ENCODE peak calls at places on chromosome 16, in five cellular contexts. Z is lower lobe of right lung, V is tibial artery, F is tibial nerve, T is fibroblast of lung. J is an unnamed sample.

GRCh38 chr16:46747777-46748651 is at the start of gene MYLK3:
- DNase-seq in Z (no peak), V (peak; percentile 66), F (no peak), T (no peak), J (no peak)

GRCh38 chr16:10878644-10879498 is 1.9 kb downstream of the CIITA start:
- DNase-seq in Z (peak; percentile 86), V (peak; percentile 76), F (peak; percentile 36), T (peak; percentile 20), J (no peak)

GRCh38 chr16:58366247-58367031 is 25.8 kb upstream of the GINS3 start:
- DNase-seq in Z (no peak), V (no peak), F (no peak), T (peak; percentile 83), J (no peak)

GRCh38 chr16:49474741-49475140 is 101.1 kb downstream of the C16orf78 start:
- DNase-seq in Z (peak; percentile 14), V (peak; percentile 29), F (no peak), T (no peak), J (no peak)

GRCh38 chr16:80802902-80803301 is 1.5 kb downstream of the CDYL2 start:
- DNase-seq in Z (no peak), V (no peak), F (no peak), T (no peak), J (no peak)

GRCh38 chr16:9980981-9981380 is 201.2 kb downstream of the GRIN2A start:
- DNase-seq in Z (no peak), V (no peak), F (no peak), T (no peak), J (peak; percentile 53)

GRCh38 chr16:27230562-27230991 is 27.3 kb downstream of the KDM8 start:
- DNase-seq in Z (peak; percentile 54), V (no peak), F (no peak), T (no peak), J (no peak)

GRCh38 chr16:85573696-85574641 is 39.2 kb upstream of the GSE1 start:
- DNase-seq in Z (no peak), V (peak; percentile 92), F (no peak), T (peak; percentile 84), J (no peak)

GRCh38 chr16:85080923-85081498 is 31.3 kb downstream of the CIBAR2 start:
- DNase-seq in Z (no peak), V (no peak), F (no peak), T (no peak), J (no peak)

GRCh38 chr16:89720520-89720858 is 209 bp downstream of the VPS9D1 start:
- DNase-seq in Z (peak; percentile 71), V (no peak), F (no peak), T (peak; percentile 23), J (peak; percentile 90)

GRCh38 chr16:31714899-31715504 is 158.6 kb upstream of the ZNF267 start:
- DNase-seq in Z (no peak), V (no peak), F (no peak), T (no peak), J (no peak)

GRCh38 chr16:10001258-10001785 is 180.9 kb downstream of the GRIN2A start:
- DNase-seq in Z (no peak), V (no peak), F (no peak), T (no peak), J (no peak)

GRCh38 chr16:17555176-17555575 is 84.4 kb upstream of the XYLT1 start:
- DNase-seq in Z (no peak), V (no peak), F (no peak), T (peak; percentile 95), J (no peak)

GRCh38 chr16:83031524-83031923 is 404.8 kb downstream of the CDH13 start:
- DNase-seq in Z (no peak), V (no peak), F (no peak), T (peak; percentile 8), J (no peak)

GRCh38 chr16:88289001-88289400 is 93.8 kb upstream of the ZNF469 start:
- DNase-seq in Z (no peak), V (no peak), F (no peak), T (no peak), J (no peak)

GRCh38 chr16:12903325-12904040 is 2.1 kb downstream of the SHISA9 start:
- DNase-seq in Z (no peak), V (no peak), F (no peak), T (no peak), J (no peak)

GRCh38 chr16:28298511-28298878 is 6.2 kb downstream of the SBK1 start:
- DNase-seq in Z (no peak), V (no peak), F (no peak), T (no peak), J (no peak)

DNA sequence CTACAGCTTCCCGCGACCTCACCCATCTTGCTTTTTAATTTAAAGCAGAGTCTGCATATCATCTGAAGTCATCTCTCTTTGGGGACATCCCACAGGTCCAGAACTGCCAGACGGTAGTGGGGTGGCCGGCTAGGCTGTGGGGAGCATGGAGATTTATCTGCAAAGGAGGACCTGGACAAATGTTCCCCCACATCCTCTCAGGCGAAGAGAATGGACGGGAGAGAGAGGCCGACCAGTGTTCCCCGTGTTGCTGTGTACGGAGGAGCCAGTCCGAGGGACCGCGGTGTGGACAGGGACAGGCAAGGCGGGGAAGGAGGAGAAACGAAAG is 663 bp upstream of the MT1M start:
- DNase-seq in Z (no peak), V (no peak), F (no peak), T (no peak), J (no peak)
- H3K27ac ChIP-seq in Z (peak overlapping the region; percentile 78), V (peak overlapping the region; percentile 77), F (peak overlapping the region; percentile 47), T (no peak overlapping the region), J (peak overlapping the region; percentile 82)

GRCh38 chr16:4465977-4466779 is 8.2 kb downstream of the NMRAL1 start:
- DNase-seq in Z (no peak), V (no peak), F (no peak), T (no peak), J (no peak)
- H3K4me3 ChIP-seq in Z (no peak overlapping the region), V (no peak overlapping the region), F (no peak overlapping the region), T (no peak overlapping the region), J (no peak overlapping the region)

DNA sequence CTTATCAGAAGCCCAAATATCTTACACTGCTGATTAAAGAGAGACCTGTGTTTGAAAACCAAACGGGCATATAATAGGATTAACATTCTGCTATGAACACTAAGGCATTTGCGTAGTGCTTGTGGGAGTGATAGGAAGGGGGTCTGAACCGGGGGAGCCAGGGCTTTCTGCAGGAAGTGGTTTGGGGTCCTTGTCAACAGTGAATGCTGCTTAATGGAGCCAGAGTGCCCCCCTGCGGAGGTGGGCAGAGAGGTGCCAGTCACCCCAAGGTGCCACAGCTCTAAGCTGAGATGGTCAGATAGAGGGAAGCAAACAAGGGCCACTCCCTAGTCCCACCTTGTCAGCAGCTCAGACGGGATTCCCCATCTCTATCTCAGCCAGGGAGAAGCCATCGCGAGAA is 17.6 kb downstream of the NAA60 start:
- DNase-seq in Z (no peak), V (no peak), F (no peak), T (no peak), J (no peak)
- TF ChIP-seq CTCF in Z (no peak), V (no peak), F (no peak), T (no peak), J (no peak)

DNA sequence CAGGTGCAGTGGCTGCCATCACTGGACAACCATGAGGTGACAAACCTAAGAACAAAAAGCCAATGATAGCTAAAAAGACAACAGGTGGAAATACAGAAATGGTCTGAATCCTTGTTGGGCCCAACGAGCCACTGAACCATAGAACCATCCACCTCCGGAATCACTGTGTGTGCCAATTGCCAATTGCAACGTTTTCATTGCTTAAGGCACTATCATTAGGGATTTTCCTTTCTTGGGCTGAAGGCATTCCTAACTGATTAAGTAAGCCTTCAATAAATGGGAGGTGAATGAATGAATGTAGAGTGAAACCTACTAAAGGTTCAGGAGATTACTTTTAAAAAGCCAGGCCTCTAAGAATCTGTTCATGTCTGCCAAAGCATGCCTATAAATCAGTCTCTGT is 3.6 kb downstream of the USP31 start:
- DNase-seq in Z (no peak), V (no peak), F (no peak), T (peak; percentile 85), J (no peak)
- H3K27ac ChIP-seq in Z (no peak overlapping the region), V (no peak overlapping the region), F (no peak overlapping the region), T (no peak overlapping the region), J (peak overlapping the region; percentile 95)

DNA sequence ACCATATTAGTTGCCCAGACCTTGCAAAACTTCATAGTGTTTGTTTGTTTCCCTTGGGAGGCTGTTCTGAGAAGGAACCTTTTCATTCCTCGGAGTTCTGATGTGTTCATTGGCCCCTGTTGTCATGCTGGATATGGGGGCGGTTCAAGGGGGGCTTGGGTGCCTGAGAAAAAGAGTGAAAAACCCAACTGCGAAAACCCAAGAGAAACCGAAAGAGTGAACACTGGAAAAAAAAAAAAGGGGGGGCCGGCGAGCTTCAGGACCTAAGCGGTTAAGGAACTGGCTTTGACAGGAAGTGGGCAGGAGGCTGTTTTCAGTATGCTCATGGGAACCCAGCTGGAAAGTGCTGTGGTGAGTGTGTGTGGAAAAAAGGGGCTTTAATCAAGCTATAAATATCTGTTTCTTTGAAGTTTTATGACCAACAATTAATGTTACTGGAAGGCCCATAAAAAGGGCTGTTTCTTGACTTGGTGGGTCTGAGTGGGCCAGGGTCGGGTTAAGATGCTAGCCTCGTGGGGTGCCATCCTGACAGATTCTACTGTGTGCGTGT is 510.7 kb downstream of the MAF start:
- DNase-seq in Z (no peak), V (no peak), F (no peak), T (no peak), J (no peak)
- H3K4me3 ChIP-seq in Z (no peak overlapping the region), V (no peak overlapping the region), F (peak overlapping the region; percentile 37), T (no peak overlapping the region), J (no peak overlapping the region)

GRCh38 chr16:68629315-68629900 is 15.7 kb upstream of the CDH3 start:
- DNase-seq in Z (no peak), V (no peak), F (no peak), T (no peak), J (no peak)
- TF ChIP-seq CTCF in Z (no peak), V (no peak), F (no peak), T (no peak), J (no peak)

GRCh38 chr16:22191089-22191965 is 14.8 kb upstream of the EEF2K start:
- DNase-seq in Z (peak; percentile 100), V (peak; percentile 100), F (peak; percentile 100), T (peak; percentile 96), J (peak; percentile 100)
- H3K27ac ChIP-seq in Z (peak overlapping the region; percentile 93), V (peak overlapping the region; percentile 94), F (peak overlapping the region; percentile 98), T (peak overlapping the region; percentile 91), J (peak overlapping the region; percentile 94)